ENCODE peak calls at places on chromosomes 2 and 18, in five cellular contexts. D is HepG2, W is WTC11, H is K562, R is GM12878. B is an unnamed sample.

GRCh38 chr2:196160101-196160500 is 11.3 kb downstream of the STK17B start:
- DNase-seq in D (no peak), W (no peak), H (peak), R (peak), B (no peak)

GRCh38 chr18:6960656-6961055 is 156.9 kb downstream of the LAMA1 start:
- DNase-seq in D (no peak), W (no peak), H (no peak), R (no peak), B (no peak)

GRCh38 chr2:113795405-113795920 is 39.0 kb upstream of the SLC35F5 start:
- DNase-seq in D (no peak), W (no peak), H (no peak), R (no peak), B (no peak)

GRCh38 chr2:118443596-118443995 is 355.3 kb downstream of the INSIG2 start:
- DNase-seq in D (peak), W (no peak), H (no peak), R (no peak), B (no peak)

GRCh38 chr2:120007851-120008250 is 5.0 kb upstream of the EPB41L5 start:
- DNase-seq in D (no peak), W (no peak), H (no peak), R (no peak), B (no peak)

GRCh38 chr18:62690416-62690815 is 24.9 kb upstream of the PHLPP1 start:
- DNase-seq in D (peak), W (no peak), H (no peak), R (no peak), B (no peak)

GRCh38 chr2:221635949-221636348 is 63.8 kb upstream of the EPHA4 start:
- DNase-seq in D (peak), W (no peak), H (no peak), R (no peak), B (no peak)

GRCh38 chr18:49562481-49563129 is 748 bp downstream of the LIPG start:
- DNase-seq in D (no peak), W (no peak), H (no peak), R (no peak), B (peak)

GRCh38 chr2:128354731-128355470 is 36.2 kb upstream of the HS6ST1 start:
- DNase-seq in D (no peak), W (no peak), H (no peak), R (no peak), B (no peak)

GRCh38 chr2:46326231-46326980 is 29.2 kb downstream of the EPAS1 start:
- DNase-seq in D (peak), W (no peak), H (peak), R (no peak), B (no peak)

GRCh38 chr2:130928385-130928784 is 91.7 kb downstream of the ARHGEF4 start:
- DNase-seq in D (no peak), W (no peak), H (no peak), R (no peak), B (no peak)

GRCh38 chr18:58911241-58911640 is 46.6 kb downstream of the ZNF532 start:
- DNase-seq in D (no peak), W (no peak), H (no peak), R (no peak), B (no peak)

GRCh38 chr2:84958135-84959044 is 12.6 kb upstream of the KCMF1 start:
- DNase-seq in D (peak), W (peak), H (no peak), R (no peak), B (peak)

GRCh38 chr2:43180901-43181300 is 45.5 kb downstream of the ZFP36L2 start:
- DNase-seq in D (no peak), W (no peak), H (no peak), R (no peak), B (no peak)

GRCh38 chr2:43774617-43775016 is 778 bp downstream of the DYNC2LI1 start:
- DNase-seq in D (no peak), W (no peak), H (no peak), R (no peak), B (no peak)

GRCh38 chr2:128832946-128833560 is 514.4 kb upstream of the HS6ST1 start:
- DNase-seq in D (no peak), W (no peak), H (no peak), R (no peak), B (no peak)

GRCh38 chr2:130391872-130392670 is 36.2 kb downstream of the PTPN18 start:
- DNase-seq in D (peak), W (no peak), H (no peak), R (no peak), B (no peak)

GRCh38 chr2:32678825-32679224 is 51.0 kb downstream of the TTC27 start:
- DNase-seq in D (no peak), W (no peak), H (no peak), R (no peak), B (no peak)

GRCh38 chr18:23136326-23137092 is 1.2 kb downstream of the CABLES1 start:
- DNase-seq in D (no peak), W (peak), H (no peak), R (no peak), B (no peak)

GRCh38 chr18:31061945-31062344 is 19.4 kb upstream of the DSC3 start:
- DNase-seq in D (no peak), W (no peak), H (no peak), R (peak), B (no peak)

GRCh38 chr2:18545384-18545783 is 15.1 kb downstream of the RDH14 start:
- DNase-seq in D (no peak), W (no peak), H (no peak), R (no peak), B (no peak)

GRCh38 chr2:176251928-176252327 is 17.3 kb upstream of the MTX2 start:
- DNase-seq in D (no peak), W (no peak), H (no peak), R (no peak), B (no peak)

GRCh38 chr2:224973112-224974016 is 68.9 kb downstream of the DOCK10 start:
- DNase-seq in D (no peak), W (no peak), H (no peak), R (no peak), B (no peak)

GRCh38 chr2:191995285-191995684 is 148.4 kb upstream of the CAVIN2 start:
- DNase-seq in D (no peak), W (no peak), H (no peak), R (no peak), B (no peak)

GRCh38 chr18:23887493-23887892 is 127.1 kb upstream of the TTC39C start:
- DNase-seq in D (no peak), W (no peak), H (no peak), R (no peak), B (no peak)

GRCh38 chr2:182591774-182592173 is 124.3 kb upstream of the DNAJC10 start:
- DNase-seq in D (no peak), W (no peak), H (no peak), R (no peak), B (no peak)

GRCh38 chr2:103656558-103656957 is 894.7 kb downstream of the TMEM182 start:
- DNase-seq in D (no peak), W (no peak), H (no peak), R (no peak), B (no peak)

GRCh38 chr2:198692907-198693510 is 764.7 kb downstream of the SATB2 start:
- DNase-seq in D (no peak), W (no peak), H (no peak), R (no peak), B (no peak)

GRCh38 chr18:68735498-68736343 is 20.8 kb upstream of the TMX3 start:
- DNase-seq in D (peak), W (no peak), H (peak), R (no peak), B (no peak)

GRCh38 chr2:204705243-204705971 is 160.1 kb downstream of the PARD3B start:
- DNase-seq in D (no peak), W (no peak), H (no peak), R (no peak), B (no peak)

GRCh38 chr2:24435391-24436316 is 55.4 kb upstream of the NCOA1 start:
- DNase-seq in D (no peak), W (no peak), H (no peak), R (no peak), B (no peak)

GRCh38 chr2:59540864-59541263 is 1012.6 kb downstream of the BCL11A start:
- DNase-seq in D (no peak), W (no peak), H (no peak), R (no peak), B (no peak)

GRCh38 chr2:108169982-108170625 is 69.7 kb upstream of the SULT1C3 start:
- DNase-seq in D (peak), W (no peak), H (no peak), R (no peak), B (no peak)

GRCh38 chr2:108161298-108161697 is 78.5 kb upstream of the SULT1C3 start:
- DNase-seq in D (no peak), W (no peak), H (no peak), R (no peak), B (no peak)

GRCh38 chr2:108171652-108172051 is 68.1 kb upstream of the SULT1C3 start:
- DNase-seq in D (no peak), W (no peak), H (no peak), R (no peak), B (no peak)

DNA sequence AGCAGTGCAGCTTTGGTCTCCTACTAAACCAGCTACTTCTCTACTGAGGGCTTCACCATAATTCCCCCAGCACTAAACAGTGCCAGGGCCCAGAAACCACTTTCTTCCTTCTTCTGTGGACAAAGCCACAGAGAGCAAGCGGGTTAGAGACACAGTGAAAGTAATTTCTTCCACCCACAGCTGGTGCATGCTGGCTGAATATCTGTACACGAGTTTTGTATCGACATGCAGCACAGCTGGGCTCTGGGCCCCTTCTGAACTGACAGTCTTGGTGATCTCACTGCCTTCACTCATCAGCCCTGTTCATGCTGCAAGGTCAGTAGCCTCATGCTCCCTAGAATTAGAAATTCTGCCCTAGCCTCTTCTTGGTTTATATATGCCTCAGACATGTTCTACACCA is 74.0 kb upstream of the SULT1C3 start:
- DNase-seq in D (no peak), W (no peak), H (no peak), R (no peak), B (no peak)
- TF ChIP-seq ATF2 in D (no peak), W (no peak), H (no peak), R (no peak), B (no peak)

GRCh38 chr2:161101406-161101805 is 58.8 kb upstream of the TANK start:
- DNase-seq in D (no peak), W (no peak), H (no peak), R (no peak), B (no peak)

GRCh38 chr2:161103451-161103831 is 56.8 kb upstream of the TANK start:
- DNase-seq in D (no peak), W (no peak), H (no peak), R (no peak), B (no peak)

GRCh38 chr2:161100216-161100615 is 60.0 kb upstream of the TANK start:
- DNase-seq in D (no peak), W (no peak), H (no peak), R (no peak), B (no peak)

GRCh38 chr2:161104054-161104553 is 56.1 kb upstream of the TANK start:
- DNase-seq in D (no peak), W (no peak), H (no peak), R (peak), B (no peak)

DNA sequence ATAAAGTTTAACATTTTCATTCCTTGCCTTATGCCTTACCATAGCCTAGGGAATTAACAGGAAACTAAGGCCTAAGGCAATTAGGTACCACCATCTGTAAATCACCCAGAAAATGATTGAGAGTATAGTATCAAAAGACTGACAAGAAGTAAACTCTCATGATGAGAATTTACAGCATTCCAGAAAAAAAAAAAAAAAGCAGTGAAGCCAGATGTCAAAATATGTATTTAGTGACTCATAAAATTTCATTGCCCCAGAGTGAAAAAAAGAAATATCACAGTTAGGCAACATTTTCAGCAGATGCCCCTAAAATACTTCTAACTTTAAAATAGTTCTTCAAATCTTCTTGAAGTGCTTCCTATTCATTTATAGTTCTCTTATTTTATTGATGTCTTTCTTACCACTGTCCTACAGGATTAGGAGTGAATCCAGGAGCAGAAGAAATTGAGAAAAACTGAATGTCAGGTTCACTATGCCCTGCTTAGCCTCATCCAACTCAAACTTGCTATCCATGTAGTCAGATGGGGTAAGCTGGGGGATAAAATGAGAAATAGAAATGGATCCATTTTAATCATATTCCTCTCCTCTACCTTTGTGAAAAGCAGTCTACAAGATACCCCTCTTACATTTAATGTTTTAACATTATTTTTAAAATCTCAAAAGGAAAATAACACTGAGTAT is 57.3 kb upstream of the TANK start:
- DNase-seq in D (no peak), W (no peak), H (no peak), R (no peak), B (no peak)
- TF ChIP-seq ATF2 in D (no peak), W (no peak), H (no peak), R (no peak), B (no peak)

GRCh38 chr2:52145005-52145404 is 1113.1 kb upstream of the NRXN1 start:
- DNase-seq in D (no peak), W (no peak), H (no peak), R (no peak), B (no peak)
- TF ChIP-seq ATF2 in D (no peak), W (no peak), H (no peak), R (no peak), B (no peak)

GRCh38 chr2:31318360-31319336 is 84.7 kb downstream of the EHD3 start:
- DNase-seq in D (no peak), W (no peak), H (no peak), R (peak), B (no peak)
- TF ChIP-seq ATF2 in D (no peak), W (no peak), H (no peak), R (no peak), B (no peak)

GRCh38 chr2:239751719-239752355 is 273.3 kb downstream of the NDUFA10 start:
- DNase-seq in D (no peak), W (no peak), H (no peak), R (no peak), B (no peak)

GRCh38 chr2:239750929-239751718 is 274.0 kb downstream of the NDUFA10 start:
- DNase-seq in D (no peak), W (no peak), H (no peak), R (no peak), B (no peak)

GRCh38 chr2:239756392-239757153 is 268.6 kb downstream of the NDUFA10 start:
- DNase-seq in D (no peak), W (no peak), H (no peak), R (no peak), B (no peak)

GRCh38 chr2:239750045-239750835 is 274.9 kb downstream of the NDUFA10 start:
- DNase-seq in D (no peak), W (no peak), H (no peak), R (no peak), B (no peak)

DNA sequence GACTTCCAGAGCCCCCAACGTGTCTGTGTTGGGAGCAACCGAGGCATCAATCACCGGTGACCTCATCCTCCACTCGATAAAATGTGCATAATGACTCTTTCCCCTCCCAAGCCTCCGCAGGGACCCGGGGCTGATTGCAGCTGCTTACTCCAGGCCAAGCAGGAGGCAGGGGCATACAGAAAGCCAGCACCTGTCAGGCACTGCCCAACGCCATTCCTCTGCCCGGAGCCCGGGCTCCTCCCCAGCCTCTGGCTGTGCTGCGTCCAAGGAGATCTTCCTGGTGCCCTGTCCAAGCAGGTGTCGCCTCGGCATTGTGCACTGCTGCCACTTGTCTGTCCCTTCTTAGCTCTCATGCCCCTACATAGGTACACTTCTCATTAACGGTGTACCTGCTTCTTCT is 271.6 kb downstream of the NDUFA10 start:
- DNase-seq in D (no peak), W (no peak), H (no peak), R (no peak), B (no peak)
- TF ChIP-seq ATF2 in D (no peak), W (no peak), H (no peak), R (no peak), B (no peak)